ENCODE peak calls at places on chromosomes 5 and 9, in six cellular contexts. One of them, this sample, is unnamed.

GRCh38 chr5:1818784-1819183 is 17.6 kb downstream of the NDUFS6 start:
- DNase-seq in transverse colon: no peak
- DNase-seq in A549: no peak
- DNase-seq in uterus: no peak
- DNase-seq in body of pancreas: no peak
- DNase-seq in tibial nerve: no peak
- DNase-seq in this sample: no peak

GRCh38 chr9:967851-968641 is 8.4 kb upstream of the DMRT3 start:
- DNase-seq in transverse colon: no peak
- DNase-seq in A549: no peak
- DNase-seq in uterus: no peak
- DNase-seq in body of pancreas: no peak
- DNase-seq in tibial nerve: no peak
- DNase-seq in this sample: no peak

GRCh38 chr5:124342586-124342985 is 403.9 kb downstream of the ZNF608 start:
- DNase-seq in transverse colon: no peak
- DNase-seq in A549: no peak
- DNase-seq in uterus: no peak
- DNase-seq in body of pancreas: no peak
- DNase-seq in tibial nerve: no peak
- DNase-seq in this sample: no peak

GRCh38 chr9:76365028-76365427 is 29.2 kb downstream of the RFK start:
- DNase-seq in transverse colon: no peak
- DNase-seq in A549: no peak
- DNase-seq in uterus: no peak
- DNase-seq in body of pancreas: no peak
- DNase-seq in tibial nerve: no peak
- DNase-seq in this sample: no peak

GRCh38 chr5:124842725-124843595 is 96.5 kb upstream of the ZNF608 start:
- DNase-seq in transverse colon: no peak
- DNase-seq in A549: no peak
- DNase-seq in uterus: no peak
- DNase-seq in body of pancreas: no peak
- DNase-seq in tibial nerve: no peak
- DNase-seq in this sample: no peak

GRCh38 chr5:135399838-135400542 is 959 bp upstream of the MACROH2A1 start:
- DNase-seq in transverse colon: no peak
- DNase-seq in A549: no peak
- DNase-seq in uterus: no peak
- DNase-seq in body of pancreas: no peak
- DNase-seq in tibial nerve: no peak
- DNase-seq in this sample: no peak

GRCh38 chr9:86279839-86280238 is 2.5 kb downstream of the ISCA1 start:
- DNase-seq in transverse colon: no peak
- DNase-seq in A549: no peak
- DNase-seq in uterus: no peak
- DNase-seq in body of pancreas: no peak
- DNase-seq in tibial nerve: no peak
- DNase-seq in this sample: no peak

GRCh38 chr5:52469835-52470234 is 317.9 kb upstream of the ITGA1 start:
- DNase-seq in transverse colon: no peak
- DNase-seq in A549: no peak
- DNase-seq in uterus: no peak
- DNase-seq in body of pancreas: no peak
- DNase-seq in tibial nerve: no peak
- DNase-seq in this sample: no peak

GRCh38 chr5:110323832-110324231 is 402.6 kb downstream of the TMEM232 start:
- DNase-seq in transverse colon: no peak
- DNase-seq in A549: no peak
- DNase-seq in uterus: no peak
- DNase-seq in body of pancreas: no peak
- DNase-seq in tibial nerve: no peak
- DNase-seq in this sample: no peak

GRCh38 chr5:78979117-78979742 is 5.9 kb downstream of the ARSB start:
- DNase-seq in transverse colon: no peak
- DNase-seq in A549: no peak
- DNase-seq in uterus: no peak
- DNase-seq in body of pancreas: no peak
- DNase-seq in tibial nerve: no peak
- DNase-seq in this sample: no peak

GRCh38 chr5:93793159-93793781 is 51.9 kb upstream of the POU5F2 start:
- DNase-seq in transverse colon: no peak
- DNase-seq in A549: no peak
- DNase-seq in uterus: no peak
- DNase-seq in body of pancreas: no peak
- DNase-seq in tibial nerve: no peak
- DNase-seq in this sample: no peak

GRCh38 chr5:56126487-56127179 is 106.5 kb downstream of the ANKRD55 start:
- DNase-seq in transverse colon: no peak
- DNase-seq in A549: no peak
- DNase-seq in uterus: no peak
- DNase-seq in body of pancreas: no peak
- DNase-seq in tibial nerve: no peak
- DNase-seq in this sample: no peak

GRCh38 chr9:136172412-136173079 is 32.4 kb downstream of the LHX3 start:
- DNase-seq in transverse colon: no peak
- DNase-seq in A549: no peak
- DNase-seq in uterus: no peak
- DNase-seq in body of pancreas: no peak
- DNase-seq in tibial nerve: no peak
- DNase-seq in this sample: no peak

GRCh38 chr5:124156408-124157027 is 589.9 kb downstream of the ZNF608 start:
- DNase-seq in transverse colon: no peak
- DNase-seq in A549: no peak
- DNase-seq in uterus: no peak
- DNase-seq in body of pancreas: no peak
- DNase-seq in tibial nerve: no peak
- DNase-seq in this sample: no peak

GRCh38 chr9:126860757-126861466 is 473 bp downstream of the ZBTB34 start:
- DNase-seq in transverse colon: peak
- DNase-seq in A549: no peak
- DNase-seq in uterus: no peak
- DNase-seq in body of pancreas: peak
- DNase-seq in tibial nerve: no peak
- DNase-seq in this sample: no peak

GRCh38 chr5:118984602-118985001 is 3.7 kb downstream of the DTWD2 start:
- DNase-seq in transverse colon: no peak
- DNase-seq in A549: no peak
- DNase-seq in uterus: no peak
- DNase-seq in body of pancreas: no peak
- DNase-seq in tibial nerve: no peak
- DNase-seq in this sample: no peak

GRCh38 chr5:161549106-161549505 is 2.6 kb upstream of the GABRB2 start:
- DNase-seq in transverse colon: no peak
- DNase-seq in A549: no peak
- DNase-seq in uterus: no peak
- DNase-seq in body of pancreas: peak
- DNase-seq in tibial nerve: no peak
- DNase-seq in this sample: no peak

GRCh38 chr9:130192600-130192999 is 20.4 kb downstream of the NCS1 start:
- DNase-seq in transverse colon: no peak
- DNase-seq in A549: no peak
- DNase-seq in uterus: no peak
- DNase-seq in body of pancreas: peak
- DNase-seq in tibial nerve: no peak
- DNase-seq in this sample: no peak

GRCh38 chr9:3343671-3344070 is 182.1 kb downstream of the RFX3 start:
- DNase-seq in transverse colon: no peak
- DNase-seq in A549: no peak
- DNase-seq in uterus: no peak
- DNase-seq in body of pancreas: no peak
- DNase-seq in tibial nerve: no peak
- DNase-seq in this sample: no peak

GRCh38 chr5:177370488-177371119 is 12.9 kb downstream of the RGS14 start:
- DNase-seq in transverse colon: peak
- DNase-seq in A549: peak
- DNase-seq in uterus: peak
- DNase-seq in body of pancreas: peak
- DNase-seq in tibial nerve: peak
- DNase-seq in this sample: no peak

GRCh38 chr5:68088302-68088701 is 127.3 kb upstream of the PIK3R1 start:
- DNase-seq in transverse colon: no peak
- DNase-seq in A549: no peak
- DNase-seq in uterus: no peak
- DNase-seq in body of pancreas: no peak
- DNase-seq in tibial nerve: no peak
- DNase-seq in this sample: no peak

GRCh38 chr9:14031015-14031414 is 282.9 kb downstream of the NFIB start:
- DNase-seq in transverse colon: no peak
- DNase-seq in A549: no peak
- DNase-seq in uterus: peak
- DNase-seq in body of pancreas: no peak
- DNase-seq in tibial nerve: no peak
- DNase-seq in this sample: peak

GRCh38 chr5:10562202-10563131 is 1.4 kb upstream of the ANKRD33B start:
- DNase-seq in transverse colon: no peak
- DNase-seq in A549: no peak
- DNase-seq in uterus: no peak
- DNase-seq in body of pancreas: no peak
- DNase-seq in tibial nerve: no peak
- DNase-seq in this sample: peak

GRCh38 chr9:89606567-89607311 is 1.9 kb downstream of the GADD45G start:
- DNase-seq in transverse colon: peak
- DNase-seq in A549: no peak
- DNase-seq in uterus: peak
- DNase-seq in body of pancreas: peak
- DNase-seq in tibial nerve: no peak
- DNase-seq in this sample: peak

GRCh38 chr5:37554403-37554739 is 175.3 kb downstream of the WDR70 start:
- DNase-seq in transverse colon: no peak
- DNase-seq in A549: no peak
- DNase-seq in uterus: no peak
- DNase-seq in body of pancreas: no peak
- DNase-seq in tibial nerve: no peak
- DNase-seq in this sample: no peak

GRCh38 chr5:37552770-37553719 is 173.9 kb downstream of the WDR70 start:
- DNase-seq in transverse colon: no peak
- DNase-seq in A549: no peak
- DNase-seq in uterus: no peak
- DNase-seq in body of pancreas: no peak
- DNase-seq in tibial nerve: no peak
- DNase-seq in this sample: no peak

GRCh38 chr5:37554938-37555337 is 175.8 kb downstream of the WDR70 start:
- DNase-seq in transverse colon: no peak
- DNase-seq in A549: no peak
- DNase-seq in uterus: no peak
- DNase-seq in body of pancreas: no peak
- DNase-seq in tibial nerve: no peak
- DNase-seq in this sample: no peak

GRCh38 chr5:37557734-37558293 is 178.7 kb downstream of the WDR70 start:
- DNase-seq in transverse colon: no peak
- DNase-seq in A549: no peak
- DNase-seq in uterus: no peak
- DNase-seq in body of pancreas: no peak
- DNase-seq in tibial nerve: no peak
- DNase-seq in this sample: no peak

DNA sequence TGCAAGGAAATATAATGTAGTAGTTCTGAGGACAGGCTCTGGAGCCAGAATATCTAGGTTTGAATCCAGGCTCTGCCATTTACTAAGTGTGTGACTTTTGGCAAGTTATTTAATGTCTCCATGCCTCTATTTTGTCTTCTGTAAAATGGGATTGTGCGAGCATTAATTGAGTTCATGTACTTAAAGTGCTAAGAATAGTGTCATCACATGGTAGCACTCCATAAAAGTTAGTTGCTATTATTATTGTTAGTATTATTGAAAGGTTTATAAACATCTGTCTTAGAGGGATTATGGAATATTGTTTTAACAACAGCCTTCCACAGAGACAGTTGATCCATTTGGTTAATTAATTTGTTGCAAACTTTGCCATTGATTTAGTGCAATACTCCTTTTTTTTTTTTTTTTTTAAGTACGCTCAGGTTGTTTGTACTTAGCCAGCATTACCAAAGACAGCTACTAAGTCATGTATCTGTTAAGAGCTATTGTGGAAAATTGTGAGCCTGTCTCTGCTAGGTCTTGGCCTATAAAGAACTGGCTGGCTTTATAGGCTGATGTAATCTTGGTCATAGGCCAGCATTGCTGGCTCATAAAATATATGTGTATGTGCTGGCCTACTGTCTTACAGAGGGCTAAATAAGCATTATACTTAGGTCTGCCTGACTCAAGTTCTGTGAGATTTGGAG is 174.7 kb downstream of the WDR70 start:
- DNase-seq in transverse colon: no peak
- DNase-seq in A549: no peak
- DNase-seq in uterus: no peak
- DNase-seq in body of pancreas: no peak
- DNase-seq in tibial nerve: no peak
- DNase-seq in this sample: no peak
- H3K4me3 ChIP-seq in transverse colon: no peak
- H3K4me3 ChIP-seq in A549: no peak
- H3K4me3 ChIP-seq in uterus: no peak
- H3K4me3 ChIP-seq in body of pancreas: no peak
- H3K4me3 ChIP-seq in tibial nerve: no peak
- H3K4me3 ChIP-seq in this sample: no peak

GRCh38 chr5:103915081-103915480 is 352.5 kb upstream of the NUDT12 start:
- DNase-seq in transverse colon: no peak
- DNase-seq in A549: no peak
- DNase-seq in uterus: no peak
- DNase-seq in body of pancreas: no peak
- DNase-seq in tibial nerve: no peak
- DNase-seq in this sample: no peak
- TF ChIP-seq CTCF in transverse colon: no peak
- TF ChIP-seq CTCF in A549: no peak
- TF ChIP-seq CTCF in uterus: no peak
- TF ChIP-seq CTCF in body of pancreas: no peak
- TF ChIP-seq CTCF in tibial nerve: no peak
- TF ChIP-seq CTCF in this sample: no peak

GRCh38 chr5:145937432-145938250 is 1.3 kb downstream of the SH3RF2 start:
- DNase-seq in transverse colon: peak
- DNase-seq in A549: peak
- DNase-seq in uterus: no peak
- DNase-seq in body of pancreas: peak
- DNase-seq in tibial nerve: no peak
- DNase-seq in this sample: no peak
- TF ChIP-seq POLR2A in transverse colon: peak
- TF ChIP-seq POLR2A in A549: no peak
- TF ChIP-seq POLR2A in uterus: no peak
- TF ChIP-seq POLR2A in body of pancreas: peak
- TF ChIP-seq POLR2A in tibial nerve: no peak
- TF ChIP-seq POLR2A in this sample: no peak

GRCh38 chr5:80192507-80193241 is 63.2 kb downstream of the SERINC5 start:
- DNase-seq in transverse colon: no peak
- DNase-seq in A549: no peak
- DNase-seq in uterus: peak
- DNase-seq in body of pancreas: peak
- DNase-seq in tibial nerve: no peak
- DNase-seq in this sample: no peak

GRCh38 chr5:80194470-80194869 is 61.4 kb downstream of the SERINC5 start:
- DNase-seq in transverse colon: no peak
- DNase-seq in A549: no peak
- DNase-seq in uterus: no peak
- DNase-seq in body of pancreas: no peak
- DNase-seq in tibial nerve: no peak
- DNase-seq in this sample: no peak

GRCh38 chr5:80191397-80191796 is 64.5 kb downstream of the SERINC5 start:
- DNase-seq in transverse colon: no peak
- DNase-seq in A549: no peak
- DNase-seq in uterus: no peak
- DNase-seq in body of pancreas: no peak
- DNase-seq in tibial nerve: no peak
- DNase-seq in this sample: no peak

GRCh38 chr5:80191991-80192398 is 63.9 kb downstream of the SERINC5 start:
- DNase-seq in transverse colon: peak
- DNase-seq in A549: no peak
- DNase-seq in uterus: peak
- DNase-seq in body of pancreas: no peak
- DNase-seq in tibial nerve: no peak
- DNase-seq in this sample: no peak

GRCh38 chr5:80193421-80193820 is 62.4 kb downstream of the SERINC5 start:
- DNase-seq in transverse colon: no peak
- DNase-seq in A549: no peak
- DNase-seq in uterus: no peak
- DNase-seq in body of pancreas: no peak
- DNase-seq in tibial nerve: no peak
- DNase-seq in this sample: no peak
- H3K4me3 ChIP-seq in transverse colon: no peak
- H3K4me3 ChIP-seq in A549: no peak
- H3K4me3 ChIP-seq in uterus: no peak
- H3K4me3 ChIP-seq in body of pancreas: no peak
- H3K4me3 ChIP-seq in tibial nerve: no peak
- H3K4me3 ChIP-seq in this sample: no peak

This sample was measured in lower leg skin.